ENCODE peak calls at places on chromosomes 5 and 9, in six cellular contexts. F, W, S, L, U and X are unnamed samples.

GRCh38 chr5:151880304-151880703 is 44.3 kb downstream of the GLRA1 start:
- DNase-seq in F (no peak), W (no peak), S (no peak), L (no peak), U (no peak), X (no peak)

GRCh38 chr5:12320331-12320730 is 416.1 kb upstream of the CTNND2 start:
- DNase-seq in F (no peak), W (no peak), S (no peak), L (no peak), U (no peak), X (no peak)

GRCh38 chr9:1303911-1304310 is 253.8 kb downstream of the DMRT2 start:
- DNase-seq in F (no peak), W (no peak), S (no peak), L (no peak), U (no peak), X (no peak)

GRCh38 chr9:97714435-97714834 is 17.3 kb upstream of the XPA start:
- DNase-seq in F (no peak), W (no peak), S (no peak), L (no peak), U (no peak), X (no peak)

GRCh38 chr5:59744531-59744992 is 149.0 kb downstream of the PDE4D start:
- DNase-seq in F (no peak), W (peak), S (no peak), L (no peak), U (no peak), X (no peak)

GRCh38 chr5:139795074-139796001 is at the start of gene PSD2:
- DNase-seq in F (peak), W (no peak), S (no peak), L (no peak), U (peak), X (peak)

GRCh38 chr9:12784461-12785250 is 9.8 kb downstream of the LURAP1L start:
- DNase-seq in F (no peak), W (peak), S (peak), L (peak), U (no peak), X (peak)

GRCh38 chr9:127931092-127931881 is 710 bp upstream of the PIP5KL1 start:
- DNase-seq in F (peak), W (peak), S (no peak), L (no peak), U (peak), X (no peak)

GRCh38 chr5:107403561-107403960 is 267.2 kb downstream of the EFNA5 start:
- DNase-seq in F (no peak), W (no peak), S (no peak), L (no peak), U (no peak), X (no peak)

GRCh38 chr5:41869150-41869738 is 981 bp downstream of the OXCT1 start:
- DNase-seq in F (no peak), W (peak), S (peak), L (no peak), U (peak), X (peak)

GRCh38 chr5:147878066-147878748 is at the start of gene SCGB3A2:
- DNase-seq in F (no peak), W (no peak), S (no peak), L (no peak), U (no peak), X (no peak)

GRCh38 chr9:124212381-124213050 is 45.2 kb upstream of the NEK6 start:
- DNase-seq in F (no peak), W (peak), S (no peak), L (no peak), U (no peak), X (peak)

GRCh38 chr5:74409166-74409706 is 231.3 kb downstream of the ENC1 start:
- DNase-seq in F (no peak), W (no peak), S (no peak), L (no peak), U (no peak), X (peak)

GRCh38 chr9:14843163-14843562 is 67.1 kb downstream of the FREM1 start:
- DNase-seq in F (no peak), W (no peak), S (no peak), L (no peak), U (no peak), X (no peak)

GRCh38 chr5:76691470-76692273 is 24.3 kb upstream of the F2R start:
- DNase-seq in F (no peak), W (peak), S (no peak), L (no peak), U (no peak), X (no peak)

GRCh38 chr5:87899109-87900100 is 369.2 kb downstream of the TMEM161B start:
- DNase-seq in F (no peak), W (no peak), S (no peak), L (no peak), U (peak), X (no peak)

GRCh38 chr5:99317136-99317535 is 388.3 kb upstream of the CHD1 start:
- DNase-seq in F (no peak), W (peak), S (no peak), L (no peak), U (no peak), X (no peak)

GRCh38 chr5:15787676-15788075 is 287.7 kb downstream of the FBXL7 start:
- DNase-seq in F (no peak), W (no peak), S (no peak), L (no peak), U (no peak), X (no peak)

GRCh38 chr5:117590944-117591343 is 1016.3 kb upstream of the SEMA6A start:
- DNase-seq in F (no peak), W (no peak), S (no peak), L (peak), U (peak), X (no peak)

GRCh38 chr9:3441197-3441816 is 84.5 kb downstream of the RFX3 start:
- DNase-seq in F (no peak), W (peak), S (peak), L (peak), U (peak), X (peak)

GRCh38 chr9:78692871-78693270 is 395.9 kb downstream of the PSAT1 start:
- DNase-seq in F (no peak), W (no peak), S (no peak), L (no peak), U (no peak), X (no peak)

GRCh38 chr9:16453390-16453789 is 417.1 kb downstream of the BNC2 start:
- DNase-seq in F (no peak), W (no peak), S (no peak), L (no peak), U (no peak), X (no peak)

GRCh38 chr9:6646028-6646636 is 603 bp upstream of the GLDC start:
- DNase-seq in F (no peak), W (no peak), S (no peak), L (no peak), U (no peak), X (no peak)

GRCh38 chr5:179323026-179323571 is 22.2 kb downstream of the ADAMTS2 start:
- DNase-seq in F (no peak), W (no peak), S (no peak), L (no peak), U (no peak), X (no peak)

GRCh38 chr9:124602204-124602603 is 95.0 kb upstream of the NR5A1 start:
- DNase-seq in F (no peak), W (no peak), S (no peak), L (no peak), U (no peak), X (no peak)

GRCh38 chr9:135468866-135469521 is 10.6 kb upstream of the PPP1R26 start:
- DNase-seq in F (no peak), W (no peak), S (no peak), L (peak), U (no peak), X (no peak)

GRCh38 chr9:112945620-112946208 is 55.0 kb upstream of the SLC46A2 start:
- DNase-seq in F (peak), W (no peak), S (peak), L (no peak), U (peak), X (no peak)

GRCh38 chr9:89748831-89749499 is 144.2 kb downstream of the GADD45G start:
- DNase-seq in F (no peak), W (no peak), S (no peak), L (no peak), U (no peak), X (no peak)

GRCh38 chr5:86374611-86375010 is 243.1 kb upstream of the COX7C start:
- DNase-seq in F (no peak), W (no peak), S (no peak), L (no peak), U (no peak), X (no peak)

GRCh38 chr9:134179918-134180785 is 15.8 kb upstream of the RNU6ATAC start:
- DNase-seq in F (no peak), W (no peak), S (no peak), L (no peak), U (no peak), X (no peak)

GRCh38 chr5:94901071-94901979 is 282.9 kb downstream of the SLF1 start:
- DNase-seq in F (no peak), W (peak), S (no peak), L (no peak), U (no peak), X (no peak)

GRCh38 chr9:89601306-89601705 is 3.5 kb upstream of the GADD45G start:
- DNase-seq in F (peak), W (no peak), S (no peak), L (no peak), U (no peak), X (no peak)

GRCh38 chr9:134319306-134320194 is 6.7 kb upstream of the RXRA start:
- DNase-seq in F (no peak), W (no peak), S (no peak), L (no peak), U (no peak), X (no peak)

GRCh38 chr5:6737043-6737941 is 24.1 kb downstream of the TENT4A start:
- DNase-seq in F (no peak), W (no peak), S (no peak), L (no peak), U (no peak), X (no peak)

GRCh38 chr9:110619831-110620230 is 40.3 kb upstream of the SVEP1 start:
- DNase-seq in F (no peak), W (no peak), S (no peak), L (no peak), U (no peak), X (no peak)

GRCh38 chr5:81819556-81820314 is 68.8 kb upstream of the SSBP2 start:
- DNase-seq in F (no peak), W (peak), S (no peak), L (no peak), U (no peak), X (no peak)

GRCh38 chr9:109918359-109919163 is 138.6 kb downstream of the PALM2AKAP2 start:
- DNase-seq in F (no peak), W (peak), S (peak), L (no peak), U (no peak), X (no peak)

GRCh38 chr9:22227986-22228385 is 218.6 kb upstream of the DMRTA1 start:
- DNase-seq in F (no peak), W (no peak), S (no peak), L (no peak), U (no peak), X (no peak)

GRCh38 chr5:119411291-119411934 is 40.9 kb upstream of the HSD17B4 start:
- DNase-seq in F (no peak), W (peak), S (no peak), L (no peak), U (no peak), X (no peak)

GRCh38 chr9:117300686-117301085 is 114.2 kb downstream of the ASTN2 start:
- DNase-seq in F (no peak), W (no peak), S (no peak), L (no peak), U (no peak), X (no peak)
- TF ChIP-seq POLR2AphosphoS5 in F (no peak), W (no peak), S (no peak), L (no peak), U (no peak), X (no peak)

DNA sequence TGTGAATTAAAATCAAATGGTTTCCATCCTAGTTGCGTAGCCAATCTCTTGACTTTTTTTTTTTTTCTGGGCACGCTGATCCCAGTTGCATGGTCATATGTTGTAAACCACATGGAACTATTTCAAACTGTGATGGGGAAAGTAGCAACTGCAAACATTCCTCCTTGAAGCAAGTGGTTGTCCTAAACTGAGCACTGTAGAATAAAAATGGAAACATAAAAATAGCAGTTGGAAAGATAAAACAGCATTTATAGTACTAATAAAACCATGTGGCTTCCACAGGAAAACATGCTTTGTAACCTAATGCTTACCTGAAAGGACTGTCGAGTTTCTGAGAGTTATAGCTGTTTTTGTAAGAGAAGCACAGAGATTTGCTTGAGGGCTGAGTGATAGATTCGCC is 136.4 kb downstream of the PBX3 start:
- DNase-seq in F (no peak), W (no peak), S (no peak), L (no peak), U (no peak), X (no peak)
- H3K27ac ChIP-seq in F (no peak), W (no peak), S (peak), L (no peak), U (no peak), X (no peak)

GRCh38 chr9:115373000-115373709 is 255.2 kb upstream of the TNC start:
- DNase-seq in F (no peak), W (no peak), S (no peak), L (peak), U (no peak), X (peak)
- TF ChIP-seq POLR2AphosphoS5 in F (no peak), W (no peak), S (no peak), L (peak), U (no peak), X (peak)

GRCh38 chr5:149323235-149324205 is 21.8 kb upstream of the GRPEL2 start:
- DNase-seq in F (no peak), W (peak), S (no peak), L (no peak), U (no peak), X (no peak)

GRCh38 chr5:149324639-149325038 is 20.7 kb upstream of the GRPEL2 start:
- DNase-seq in F (no peak), W (no peak), S (no peak), L (no peak), U (no peak), X (no peak)

GRCh38 chr5:149326611-149327010 is 18.7 kb upstream of the GRPEL2 start:
- DNase-seq in F (no peak), W (peak), S (no peak), L (no peak), U (no peak), X (no peak)

GRCh38 chr5:149325894-149326293 is 19.4 kb upstream of the GRPEL2 start:
- DNase-seq in F (no peak), W (no peak), S (no peak), L (no peak), U (no peak), X (no peak)

GRCh38 chr5:149325166-149325735 is 20.0 kb upstream of the GRPEL2 start:
- DNase-seq in F (no peak), W (no peak), S (no peak), L (no peak), U (no peak), X (no peak)
- H3K27ac ChIP-seq in F (no peak), W (no peak), S (no peak), L (no peak), U (no peak), X (no peak)

GRCh38 chr9:107161338-107161737 is 121.7 kb upstream of the RAD23B start:
- DNase-seq in F (no peak), W (no peak), S (no peak), L (no peak), U (no peak), X (no peak)
- TF ChIP-seq POLR2AphosphoS5 in F (no peak), W (no peak), S (no peak), L (no peak), U (no peak), X (no peak)

GRCh38 chr9:137263506-137263905 is 8.4 kb downstream of the NELFB start:
- DNase-seq in F (no peak), W (no peak), S (no peak), L (no peak), U (no peak), X (no peak)
- H3K27ac ChIP-seq in F (no peak), W (no peak), S (no peak), L (no peak), U (no peak), X (no peak)

GRCh38 chr9:8156336-8156735 is 356.8 kb upstream of the DMAC1 start:
- DNase-seq in F (no peak), W (no peak), S (no peak), L (no peak), U (no peak), X (no peak)

DNA sequence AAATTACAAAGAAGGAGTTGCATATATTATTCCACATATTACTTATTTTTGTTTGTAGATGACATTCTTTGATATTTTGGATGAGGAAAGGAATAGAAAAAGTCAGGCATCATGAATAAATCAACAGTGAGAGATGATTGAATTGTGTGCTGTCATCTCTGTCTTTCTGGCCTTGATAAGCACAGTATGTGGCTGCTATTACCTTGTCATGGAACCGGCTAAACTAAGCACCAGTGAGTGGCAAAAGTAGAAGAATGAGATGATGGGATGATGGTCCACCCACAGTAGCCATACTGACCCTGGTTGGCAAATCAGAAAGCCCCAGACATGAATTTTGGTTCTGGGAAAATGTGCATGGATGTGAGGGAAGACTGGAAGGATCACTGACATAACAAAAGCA is 361.2 kb upstream of the DMAC1 start:
- DNase-seq in F (no peak), W (no peak), S (no peak), L (no peak), U (no peak), X (no peak)
- TF ChIP-seq POLR2AphosphoS5 in F (no peak), W (no peak), S (no peak), L (no peak), U (no peak), X (no peak)

DNA sequence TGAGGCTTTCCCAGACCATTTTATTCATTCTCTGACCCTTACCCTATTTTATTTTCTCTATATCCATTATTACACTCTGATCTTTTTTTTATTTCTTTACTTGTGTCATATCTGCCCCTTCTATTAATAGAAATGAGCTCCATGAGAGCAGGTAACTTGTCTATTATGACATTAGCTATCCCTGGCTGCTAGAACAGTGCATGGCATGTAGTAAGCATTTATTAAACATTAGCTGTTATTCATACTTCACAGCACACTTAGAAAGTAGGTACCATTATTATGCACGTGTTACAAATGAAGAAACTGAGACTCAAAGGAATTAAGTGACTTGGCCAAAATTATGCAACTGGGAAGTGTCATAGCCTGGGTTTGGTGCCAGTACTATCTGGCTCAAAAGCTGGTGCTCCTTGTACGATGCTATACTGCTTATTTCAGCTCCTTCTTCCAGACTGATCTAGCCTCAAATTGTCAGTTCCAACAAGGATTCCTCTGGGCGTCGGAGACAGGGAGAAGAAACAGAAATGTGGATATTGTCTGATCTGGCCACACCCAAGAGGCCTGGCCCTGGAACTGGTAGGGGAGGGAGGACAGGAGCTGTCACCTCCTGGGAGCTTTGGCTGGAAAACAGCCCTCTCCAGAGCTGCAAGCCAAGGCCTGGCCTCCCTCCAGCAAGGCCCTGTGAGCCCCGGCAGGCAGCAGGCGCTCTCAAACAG is 10.8 kb upstream of the NIPAL4 start:
- DNase-seq in F (peak), W (no peak), S (peak), L (no peak), U (no peak), X (peak)
- H3K27ac ChIP-seq in F (no peak), W (no peak), S (peak), L (no peak), U (no peak), X (peak)

DNA sequence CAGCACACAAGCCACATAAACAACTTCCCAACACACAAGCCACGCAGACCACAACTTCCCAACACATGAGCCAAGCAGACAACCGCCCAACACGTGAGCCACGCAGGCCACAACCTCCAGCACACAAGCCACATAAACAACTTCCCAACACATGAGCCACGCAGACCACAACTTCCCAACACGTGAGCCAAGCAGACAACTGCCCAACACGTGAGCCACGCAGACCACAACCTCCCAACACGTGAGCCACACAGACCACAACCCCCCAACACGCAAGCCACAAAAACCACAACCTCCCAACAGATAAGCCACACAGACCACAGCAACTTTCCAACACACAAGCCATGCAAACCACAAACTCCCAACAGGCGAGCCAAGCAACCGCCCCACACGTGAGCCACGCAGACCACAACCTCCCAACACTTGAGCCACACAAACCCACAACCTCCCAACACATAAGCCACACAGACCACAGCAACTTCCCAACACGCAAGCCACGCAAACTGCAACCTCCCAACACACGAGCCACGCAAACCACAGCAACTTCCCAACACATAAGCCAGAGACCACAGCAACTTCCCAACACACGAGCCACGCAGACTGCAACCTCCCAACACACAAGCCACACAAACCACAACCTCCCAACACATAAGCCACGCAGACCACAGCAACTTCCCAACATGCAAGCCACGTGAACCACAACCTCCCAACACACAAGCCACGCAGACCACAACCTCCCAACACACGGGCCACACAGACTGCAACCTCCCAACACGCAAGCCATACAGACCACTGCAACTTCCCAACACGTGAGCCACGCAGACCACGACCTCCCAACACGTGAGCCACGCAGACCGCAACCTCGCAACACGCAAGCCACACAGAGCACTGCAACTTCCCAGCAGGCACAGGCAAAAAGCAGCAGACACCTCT is 10.1 kb downstream of the BRD9 start:
- DNase-seq in F (no peak), W (no peak), S (no peak), L (no peak), U (no peak), X (no peak)
- TF ChIP-seq POLR2AphosphoS5 in F (no peak), W (no peak), S (no peak), L (no peak), U (no peak), X (no peak)